ENCODE peak calls at places on chromosomes 5 and 9, in seven cellular contexts. R is Kasumi-1, H is KBM-7, U is GM12865, F is fibroblast of pulmonary artery, C is GM23248, Q is frontal cortex. T is an unnamed sample.

GRCh38 chr5:37875051-37875787 is 35.4 kb upstream of the GDNF start:
- DNase-seq in R (no peak), H (no peak), U (peak; percentile 62), F (peak; percentile 41), C (peak; percentile 91), Q (no peak), T (peak; percentile 48)

GRCh38 chr5:75672616-75673015 is 44.6 kb downstream of the POC5 start:
- DNase-seq in R (no peak), H (no peak), U (no peak), F (no peak), C (no peak), Q (no peak), T (no peak)

GRCh38 chr9:107980984-107981383 is 491.4 kb upstream of the KLF4 start:
- DNase-seq in R (no peak), H (no peak), U (no peak), F (no peak), C (no peak), Q (no peak), T (no peak)

GRCh38 chr5:68304421-68305052 is 89.0 kb downstream of the PIK3R1 start:
- DNase-seq in R (no peak), H (no peak), U (no peak), F (no peak), C (peak; percentile 53), Q (no peak), T (no peak)

GRCh38 chr5:153670081-153670480 is 179.6 kb downstream of the GRIA1 start:
- DNase-seq in R (no peak), H (no peak), U (no peak), F (no peak), C (no peak), Q (no peak), T (no peak)

GRCh38 chr5:90983748-90984147 is 399.4 kb downstream of the ARRDC3 start:
- DNase-seq in R (no peak), H (no peak), U (no peak), F (no peak), C (no peak), Q (no peak), T (peak; percentile 67)

GRCh38 chr5:180908998-180909731 is 10.2 kb downstream of the BTNL8 start:
- DNase-seq in R (peak; percentile 28), H (no peak), U (peak; percentile 47), F (no peak), C (no peak), Q (no peak), T (no peak)

GRCh38 chr5:170523129-170523497 is 19.3 kb downstream of the KCNIP1 start:
- DNase-seq in R (no peak), H (no peak), U (no peak), F (no peak), C (peak; percentile 29), Q (no peak), T (peak; percentile 29)

GRCh38 chr5:41772071-41772470 is 98.2 kb downstream of the OXCT1 start:
- DNase-seq in R (no peak), H (no peak), U (peak; percentile 13), F (no peak), C (no peak), Q (no peak), T (no peak)

GRCh38 chr5:40679998-40680681 is 425 bp downstream of the PTGER4 start:
- DNase-seq in R (peak; percentile 50), H (no peak), U (no peak), F (no peak), C (no peak), Q (no peak), T (no peak)

GRCh38 chr5:160171656-160172055 is 52.4 kb upstream of the PWWP2A start:
- DNase-seq in R (no peak), H (no peak), U (no peak), F (peak; percentile 60), C (no peak), Q (no peak), T (no peak)

GRCh38 chr9:109107402-109108240 is 12.1 kb downstream of the TMEM245 start:
- DNase-seq in R (no peak), H (no peak), U (no peak), F (peak; percentile 71), C (peak; percentile 70), Q (no peak), T (peak; percentile 84)

GRCh38 chr5:68086857-68087256 is 128.7 kb upstream of the PIK3R1 start:
- DNase-seq in R (no peak), H (no peak), U (no peak), F (peak; percentile 91), C (peak; percentile 94), Q (no peak), T (peak; percentile 76)

GRCh38 chr5:24539625-24540024 is 105.2 kb downstream of the CDH10 start:
- DNase-seq in R (peak; percentile 89), H (peak; percentile 18), U (no peak), F (peak; percentile 13), C (peak; percentile 1), Q (no peak), T (no peak)

GRCh38 chr5:78367318-78367991 is 7.0 kb downstream of the SCAMP1 start:
- DNase-seq in R (peak; percentile 41), H (no peak), U (peak; percentile 37), F (no peak), C (no peak), Q (no peak), T (no peak)

GRCh38 chr9:124296094-124296493 is 38.3 kb downstream of the NEK6 start:
- DNase-seq in R (no peak), H (no peak), U (no peak), F (no peak), C (no peak), Q (no peak), T (no peak)

GRCh38 chr9:27086818-27087680 is 22.0 kb upstream of the TEK start:
- DNase-seq in R (no peak), H (no peak), U (no peak), F (peak; percentile 76), C (peak; percentile 70), Q (no peak), T (peak; percentile 66)

GRCh38 chr5:96257904-96258303 is 175.1 kb downstream of the PCSK1 start:
- DNase-seq in R (no peak), H (no peak), U (no peak), F (peak; percentile 34), C (peak; percentile 89), Q (no peak), T (peak; percentile 94)